ENCODE peak calls at places on chromosomes 13 and 19, in four cellular contexts. M is H1, P is A549, G is K562. S is an unnamed sample.

GRCh38 chr13:100675660-100676129 is 1.1 kb upstream of the TMTC4 start:
- DNase-seq in G (no peak), M (no peak), P (no peak), S (no peak)

GRCh38 chr13:19810996-19811881 is 28.5 kb upstream of the PSPC1 start:
- DNase-seq in G (no peak), M (no peak), P (no peak), S (peak)

GRCh38 chr13:98480915-98481510 is 95.9 kb downstream of the STK24 start:
- DNase-seq in G (peak), M (no peak), P (no peak), S (no peak)

GRCh38 chr19:38303517-38304351 is at the start of gene C19orf33:
- DNase-seq in M (peak), G (no peak), P (peak), S (no peak)

GRCh38 chr13:99044764-99045163 is 66.9 kb upstream of the DOCK9 start:
- DNase-seq in M (no peak), G (no peak), P (no peak), S (no peak)

GRCh38 chr19:54937926-54938325 is 9.4 kb downstream of the NLRP7 start:
- DNase-seq in P (no peak), G (no peak), M (no peak), S (no peak)

GRCh38 chr19:46049597-46049996 is 8.8 kb upstream of the IGFL4 start:
- DNase-seq in M (peak), G (no peak), P (no peak), S (no peak)

GRCh38 chr13:34356686-34357434 is 538.9 kb downstream of the RFC3 start:
- DNase-seq in G (no peak), P (no peak), M (no peak), S (no peak)

GRCh38 chr13:44243198-44243852 is 130.3 kb upstream of the SERP2 start:
- DNase-seq in P (peak), G (peak), M (peak), S (peak)

GRCh38 chr19:19752760-19753403 is 20.0 kb upstream of the ZNF14 start:
- DNase-seq in P (no peak), M (no peak), G (peak), S (no peak)

GRCh38 chr13:40665061-40665753 is 1.2 kb downstream of the FOXO1 start:
- DNase-seq in M (peak), P (peak), G (peak), S (no peak)

GRCh38 chr13:91232716-91233115 is 114.8 kb upstream of the MIR17HG start:
- DNase-seq in G (no peak), M (no peak), P (no peak), S (no peak)

GRCh38 chr13:84847107-84847506 is 952.1 kb downstream of the SLITRK6 start:
- DNase-seq in M (no peak), P (no peak), G (no peak), S (no peak)

GRCh38 chr13:57970404-57970803 is 338.9 kb downstream of the PCDH17 start:
- DNase-seq in G (no peak), P (no peak), M (no peak), S (no peak)

GRCh38 chr13:27043013-27043412 is 128.6 kb downstream of the USP12 start:
- DNase-seq in G (no peak), M (peak), P (peak), S (peak)

GRCh38 chr13:72726721-72727416 is 560 bp downstream of the MZT1 start:
- DNase-seq in G (peak), P (peak), M (no peak), S (peak)

GRCh38 chr13:50387124-50387581 is 371.9 kb downstream of the KCNRG start:
- DNase-seq in P (no peak), G (peak), M (peak), S (peak)

GRCh38 chr13:32969516-32969941 is 46.7 kb upstream of the KL start:
- DNase-seq in M (no peak), G (no peak), P (no peak), S (no peak)

GRCh38 chr13:41694902-41695301 is 237.6 kb downstream of the RGCC start:
- DNase-seq in P (peak), M (no peak), G (peak), S (no peak)

GRCh38 chr13:42808572-42808971 is 27.2 kb downstream of the FAM216B start:
- DNase-seq in G (no peak), M (no peak), P (no peak), S (no peak)

GRCh38 chr13:93915269-93915809 is 564.1 kb downstream of the DCT start:
- DNase-seq in P (no peak), M (no peak), G (no peak), S (no peak)

GRCh38 chr13:24747248-24748151 is 16.5 kb upstream of the RNF17 start:
- DNase-seq in P (peak), M (peak), G (no peak), S (no peak)

GRCh38 chr13:98032168-98032567 is 78.7 kb downstream of the IPO5 start:
- DNase-seq in G (no peak), P (no peak), M (no peak), S (no peak)

GRCh38 chr13:102569488-102569887 is 27.3 kb upstream of the TPP2 start:
- DNase-seq in M (no peak), P (no peak), G (no peak), S (no peak)

GRCh38 chr19:34365463-34366401 is 736 bp downstream of the GPI start:
- DNase-seq in G (peak), P (peak), M (peak), S (no peak)

GRCh38 chr19:49567722-49568454 is 12.5 kb downstream of the NOSIP start:
- DNase-seq in M (no peak), P (no peak), G (no peak), S (no peak)
- TF ChIP-seq PHF8 in M (no peak), P (no peak), G (no peak), S (no peak)

GRCh38 chr13:113976711-113977684 is 3.1 kb upstream of the C13orf46 start:
- DNase-seq in G (no peak), M (no peak), P (peak), S (no peak)
- TF ChIP-seq PHF8 in G (no peak), M (no peak), P (no peak), S (no peak)

GRCh38 chr13:105008606-105009005 is 1526.9 kb downstream of the EFNB2 start:
- DNase-seq in P (no peak), G (no peak), M (no peak), S (no peak)
- TF ChIP-seq PHF8 in P (no peak), G (no peak), M (no peak), S (no peak)

GRCh38 chr19:16252459-16253205 is 54.9 kb downstream of the AP1M1 start:
- DNase-seq in M (no peak), G (no peak), P (no peak), S (no peak)
- TF ChIP-seq PHF8 in M (no peak), G (no peak), P (no peak), S (no peak)

GRCh38 chr19:41425174-41426115 is 1.7 kb downstream of the B3GNT8 start:
- DNase-seq in P (no peak), G (no peak), M (no peak), S (no peak)

GRCh38 chr19:41428481-41428859 is 1.3 kb upstream of the B3GNT8 start:
- DNase-seq in G (no peak), M (no peak), P (no peak), S (no peak)

GRCh38 chr19:41426952-41427646 is at the start of gene B3GNT8:
- DNase-seq in G (peak), M (peak), P (no peak), S (peak)

GRCh38 chr19:41426116-41426841 is 895 bp downstream of the B3GNT8 start:
- DNase-seq in G (no peak), M (no peak), P (no peak), S (no peak)

DNA sequence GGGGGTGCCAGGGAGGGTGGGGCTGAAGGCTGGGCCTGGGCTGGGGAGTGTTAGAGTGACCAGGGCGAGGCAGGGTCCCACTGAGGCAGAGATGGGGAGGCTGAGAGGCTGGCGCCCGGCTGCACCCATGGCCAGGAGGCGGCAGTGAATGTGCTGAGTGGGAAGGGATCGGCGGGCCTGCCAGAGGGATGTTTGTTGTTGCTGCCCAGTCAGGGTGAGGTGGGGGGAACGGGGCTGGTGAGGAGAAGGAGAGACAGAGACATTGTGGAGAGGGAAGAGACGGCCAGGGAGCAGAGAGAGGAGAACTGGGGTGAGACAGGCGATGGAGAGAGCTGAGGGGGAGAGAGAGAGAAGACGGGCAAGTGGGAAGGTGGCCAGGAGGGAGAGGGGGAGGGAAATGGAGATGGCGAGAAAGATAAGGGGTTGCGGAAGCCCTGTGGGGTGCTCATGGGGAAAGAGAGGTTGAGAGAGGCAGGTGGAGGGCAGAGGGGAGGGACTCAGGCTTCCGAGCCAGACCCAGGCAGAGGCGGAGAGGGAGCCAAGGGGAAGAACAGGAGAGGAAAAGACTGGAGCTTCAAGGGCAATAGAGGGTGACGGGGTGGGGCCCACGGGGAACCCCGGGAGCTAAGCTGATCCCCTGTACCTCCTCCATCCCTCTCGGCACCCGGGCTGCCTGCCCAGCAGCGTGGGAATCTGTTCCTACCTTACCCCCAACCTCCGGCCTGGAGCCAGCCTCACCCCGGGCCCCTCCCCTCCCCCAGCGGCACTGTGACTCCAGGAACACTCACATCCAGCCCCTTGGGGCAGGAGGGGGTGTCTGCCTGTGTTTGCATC is 690 bp upstream of the B3GNT8 start:
- DNase-seq in P (no peak), M (peak), G (peak), S (no peak)
- TF ChIP-seq PHF8 in P (no peak), M (no peak), G (no peak), S (no peak)

GRCh38 chr19:51460164-51460992 is 2.1 kb upstream of the SIGLEC8 start:
- DNase-seq in G (peak), P (peak), M (no peak), S (peak)
- TF ChIP-seq PHF8 in G (peak), P (no peak), M (no peak), S (no peak)

DNA sequence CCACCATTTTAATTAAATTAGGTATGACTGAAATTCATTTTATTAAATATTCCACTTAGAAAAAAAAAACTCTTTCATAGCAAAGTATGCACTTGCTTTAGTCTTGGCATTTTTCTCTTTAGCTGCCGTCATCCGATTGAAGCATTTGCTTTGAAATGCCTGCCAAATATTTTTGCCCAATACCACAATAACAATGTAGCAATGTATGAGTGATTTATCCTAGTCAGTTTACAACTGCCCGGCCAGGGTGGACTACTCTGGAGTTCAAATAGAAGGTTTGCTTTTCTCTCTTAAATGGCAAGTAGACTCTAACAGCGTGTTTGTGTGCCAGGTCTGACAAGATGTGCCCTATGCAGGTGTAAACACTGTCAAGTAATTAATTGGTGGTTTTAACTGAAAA is 675.3 kb upstream of the SGCG start:
- DNase-seq in G (no peak), M (no peak), P (no peak), S (no peak)
- TF ChIP-seq PHF8 in G (no peak), M (no peak), P (no peak), S (no peak)

GRCh38 chr13:48001127-48001881 is at the start of gene SUCLA2:
- DNase-seq in P (peak), M (peak), G (peak), S (peak)

GRCh38 chr13:48010698-48011097 is 9.6 kb upstream of the SUCLA2 start:
- DNase-seq in M (no peak), P (no peak), G (no peak), S (no peak)

GRCh38 chr13:48009298-48009697 is 8.2 kb upstream of the SUCLA2 start:
- DNase-seq in P (peak), G (no peak), M (no peak), S (peak)

GRCh38 chr13:48004201-48004600 is 3.1 kb upstream of the SUCLA2 start:
- DNase-seq in M (no peak), G (no peak), P (no peak), S (no peak)

DNA sequence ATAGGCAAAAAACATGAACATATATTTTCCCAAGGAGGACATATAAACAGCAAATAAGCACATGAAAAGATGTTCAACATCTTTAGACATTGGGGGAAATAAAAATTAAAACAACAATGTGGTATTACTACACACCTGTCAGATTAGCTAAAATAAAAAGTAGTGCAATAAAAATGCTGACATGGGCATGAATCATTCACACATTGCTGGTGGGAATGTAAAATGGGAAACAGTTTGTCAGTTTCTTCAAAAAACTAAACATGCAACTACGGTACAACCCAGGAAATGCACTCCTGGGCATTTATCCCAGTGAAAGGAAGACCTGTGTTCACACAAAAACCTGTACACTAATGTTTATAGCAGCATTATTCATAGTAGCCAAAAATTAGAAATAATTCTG is 5.3 kb upstream of the SUCLA2 start:
- DNase-seq in G (no peak), P (no peak), M (no peak), S (no peak)
- TF ChIP-seq PHF8 in G (no peak), P (no peak), M (no peak), S (no peak)

GRCh38 chr19:28482221-28482620 is 730.7 kb downstream of the UQCRFS1 start:
- DNase-seq in P (peak), G (no peak), M (peak), S (no peak)
- TF ChIP-seq PHF8 in P (no peak), G (no peak), M (no peak), S (no peak)